ENCODE peak calls at places on chromosomes 16 and 17, in six cellular contexts. W is AG04450, U is AG08395, O is astrocyte of the cerebellum, J is mesenchymal stem cell, C is AG20443. L is an unnamed sample.

GRCh38 chr17:48597775-48598631 is 4.4 kb upstream of the HOXB5 start:
- DNase-seq in C (peak), J (peak), W (no peak), O (no peak), U (peak), L (no peak)

GRCh38 chr16:81517630-81518438 is 73.2 kb downstream of the CMIP start:
- DNase-seq in U (peak), C (peak), W (no peak), O (no peak), J (peak), L (no peak)

GRCh38 chr17:81334419-81334896 is 39.4 kb upstream of the SLC38A10 start:
- DNase-seq in O (no peak), U (no peak), W (no peak), J (no peak), C (no peak), L (no peak)

GRCh38 chr17:66542183-66542966 is 240.0 kb downstream of the PRKCA start:
- DNase-seq in U (no peak), O (peak), W (no peak), C (no peak), J (peak), L (peak)

GRCh38 chr17:19304209-19304608 is 58.3 kb downstream of the B9D1 start:
- DNase-seq in J (peak), C (peak), W (no peak), O (no peak), U (peak), L (no peak)

GRCh38 chr17:41687828-41688640 is 651 bp upstream of the EIF1 start:
- DNase-seq in C (no peak), J (peak), U (no peak), W (no peak), O (no peak), L (no peak)

GRCh38 chr16:25192096-25192495 is 24.7 kb upstream of the AQP8 start:
- DNase-seq in W (no peak), U (peak), C (peak), J (no peak), O (no peak), L (no peak)

GRCh38 chr16:49546735-49547134 is 173.1 kb downstream of the C16orf78 start:
- DNase-seq in U (no peak), W (no peak), J (no peak), C (no peak), O (no peak), L (no peak)

GRCh38 chr16:31143889-31144148 is 6.0 kb downstream of the PRSS36 start:
- DNase-seq in W (no peak), U (no peak), C (no peak), J (no peak), O (no peak), L (no peak)

GRCh38 chr17:9284884-9285283 is 263.6 kb downstream of the NTN1 start:
- DNase-seq in W (no peak), C (peak), J (no peak), U (peak), O (no peak), L (no peak)

GRCh38 chr16:4753227-4753626 is 13.7 kb downstream of the ZNF500 start:
- DNase-seq in O (no peak), U (no peak), J (no peak), C (no peak), W (no peak), L (no peak)

GRCh38 chr16:87324411-87325275 is 7.5 kb upstream of the C16orf95 start:
- DNase-seq in U (peak), C (peak), O (no peak), J (peak), W (no peak), L (no peak)

L was measured in GM12878.